ENCODE peak calls at places on chromosomes 5 and 9, in seven cellular contexts. T, W, N, I, P, Q and V are unnamed samples. For H3K9me3, the result is how much of the 10 kb centered on the place peaks cover.

GRCh38 chr5:115952579-115952978 is 9.7 kb upstream of the LVRN start:
- DNase-seq in T (no peak), P (no peak), W (no peak), I (no peak), Q (no peak), N (no peak), V (no peak)

GRCh38 chr5:157994271-157994691 is 135.3 kb upstream of the CLINT1 start:
- DNase-seq in T (no peak), Q (no peak), N (no peak), P (no peak), W (no peak), I (no peak), V (no peak)

GRCh38 chr5:139686356-139686918 is 38.3 kb downstream of the CXXC5 start:
- DNase-seq in W (no peak), P (no peak), Q (no peak), I (no peak), N (no peak), T (no peak), V (no peak)

GRCh38 chr9:69204869-69205268 is 30.8 kb downstream of the TJP2 start:
- DNase-seq in I (peak), Q (no peak), N (no peak), P (no peak), W (no peak), T (no peak), V (peak)

GRCh38 chr5:137589185-137589584 is 90.1 kb upstream of the SPOCK1 start:
- DNase-seq in W (no peak), I (no peak), T (no peak), Q (no peak), N (no peak), P (no peak), V (no peak)

GRCh38 chr9:93292288-93292615 is 108.3 kb downstream of the WNK2 start:
- DNase-seq in N (no peak), I (no peak), W (no peak), T (no peak), Q (no peak), P (no peak), V (no peak)

GRCh38 chr5:151051066-151051930 is 29.5 kb downstream of the TNIP1 start:
- DNase-seq in I (peak), Q (no peak), W (peak), P (peak), T (peak), N (peak), V (peak)

GRCh38 chr9:95989304-95989703 is 113.8 kb downstream of the ERCC6L2 start:
- DNase-seq in I (no peak), N (no peak), P (no peak), T (no peak), W (no peak), Q (no peak), V (no peak)

GRCh38 chr5:59069438-59070079 is 486.7 kb downstream of the RAB3C start:
- DNase-seq in N (peak), W (no peak), I (peak), Q (no peak), T (no peak), P (no peak), V (peak)

GRCh38 chr5:81750308-81751008 is 439 bp downstream of the SSBP2 start:
- DNase-seq in W (no peak), T (peak), Q (no peak), I (no peak), N (peak), P (no peak), V (no peak)

GRCh38 chr9:14403112-14403511 is 89.2 kb upstream of the NFIB start:
- DNase-seq in N (no peak), W (no peak), I (no peak), P (no peak), Q (no peak), T (no peak), V (no peak)

GRCh38 chr5:134227259-134227658 is 1.4 kb upstream of the PPP2CA start:
- DNase-seq in Q (no peak), N (peak), T (no peak), P (no peak), W (no peak), I (peak), V (no peak)

GRCh38 chr5:2176581-2176980 is 293.9 kb upstream of the IRX4 start:
- DNase-seq in Q (no peak), I (no peak), P (no peak), N (no peak), W (no peak), T (no peak), V (no peak)

GRCh38 chr5:109903061-109903460 is 213.3 kb downstream of the MAN2A1 start:
- DNase-seq in W (no peak), P (no peak), T (no peak), I (no peak), Q (no peak), N (no peak), V (no peak)

GRCh38 chr9:109101810-109102209 is 17.9 kb downstream of the TMEM245 start:
- DNase-seq in T (no peak), N (no peak), Q (no peak), I (no peak), P (no peak), W (peak), V (no peak)

GRCh38 chr5:40676643-40677333 is 2.9 kb upstream of the PTGER4 start:
- DNase-seq in P (peak), I (peak), Q (no peak), T (no peak), W (no peak), N (peak), V (no peak)

GRCh38 chr5:101482931-101483330 is 579.8 kb upstream of the ST8SIA4 start:
- DNase-seq in N (no peak), I (no peak), P (no peak), T (no peak), W (no peak), Q (no peak), V (no peak)

GRCh38 chr5:19261879-19262278 is 726.1 kb downstream of the CDH18 start:
- DNase-seq in N (no peak), W (no peak), Q (no peak), P (no peak), I (no peak), T (no peak), V (no peak)

GRCh38 chr9:113564804-113565237 is 101.3 kb downstream of the RGS3 start:
- DNase-seq in T (peak), N (peak), P (peak), Q (no peak), I (peak), W (no peak), V (peak)

GRCh38 chr9:98318041-98318790 is 62.8 kb upstream of the TBC1D2 start:
- DNase-seq in P (no peak), I (no peak), W (no peak), T (no peak), Q (no peak), N (no peak), V (no peak)

GRCh38 chr5:170238456-170238855 is 5.7 kb downstream of the C5orf58 start:
- DNase-seq in P (no peak), N (no peak), T (no peak), W (no peak), Q (no peak), I (no peak), V (no peak)

GRCh38 chr9:135077497-135078200 is 9.8 kb upstream of the OLFM1 start:
- DNase-seq in I (peak), N (peak), Q (no peak), P (no peak), W (no peak), T (peak), V (no peak)
- H3K4me3 ChIP-seq in I (no peak), N (no peak), Q (no peak), P (no peak), W (no peak), T (no peak), V (no peak)

DNA sequence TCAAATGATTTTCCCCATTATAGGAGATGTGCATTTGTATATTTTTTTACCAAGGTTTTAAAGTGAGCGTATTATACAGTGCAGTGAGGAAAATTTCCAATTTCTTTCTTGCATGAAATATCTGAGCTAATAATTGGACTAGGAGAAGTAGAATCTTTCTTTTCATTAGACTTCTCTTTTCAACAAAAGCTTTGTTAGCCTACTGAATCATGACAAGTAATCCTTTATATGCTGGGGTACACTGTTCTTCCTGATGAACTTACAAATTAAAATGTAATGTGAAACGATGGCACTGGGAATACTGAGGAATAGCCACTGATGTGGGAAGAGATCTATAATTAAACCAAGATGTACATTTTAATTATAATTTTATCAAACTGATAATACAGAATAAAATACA is 829.6 kb downstream of the PTPRD start:
- DNase-seq in P (no peak), I (no peak), N (no peak), Q (no peak), W (no peak), T (no peak), V (no peak)
- H3K27ac ChIP-seq in P (no peak), I (no peak), N (no peak), Q (no peak), W (no peak), T (no peak), V (no peak)

GRCh38 chr5:178110511-178110910 is 2.8 kb upstream of the N4BP3 start:
- DNase-seq in T (no peak), N (no peak), Q (no peak), P (no peak), W (no peak), I (no peak), V (no peak)
- H3K9me3 ChIP-seq in T (under half), N (under half), Q (under half), P (under half), W (under half), I (under half), V (under half)

GRCh38 chr9:112072721-112073553 is 102.2 kb downstream of the SUSD1 start:
- DNase-seq in T (no peak), I (no peak), W (no peak), P (no peak), Q (no peak), N (no peak), V (no peak)
- H3K4me3 ChIP-seq in T (no peak), I (no peak), W (no peak), P (no peak), Q (no peak), N (no peak), V (no peak)